ENCODE peak calls at places on chromosomes 6 and 20, in five cellular contexts. C is heart left ventricle, P is left lung, M is astrocyte, U is stomach. F is an unnamed sample.
A peak's percentile ranks its signal among the peaks of the same experiment; 100 is the strongest.

GRCh38 chr6:82955841-82956240 is 109.8 kb downstream of the UBE3D start:
- DNase-seq in M (peak; percentile 88), C (no peak), P (no peak), U (no peak), F (no peak)

GRCh38 chr20:21102691-21103311 is 3.4 kb downstream of the LINC00237 start:
- DNase-seq in P (peak; percentile 53), C (peak; percentile 35), M (no peak), U (peak; percentile 49), F (peak; percentile 80)

GRCh38 chr6:84492246-84493135 is 265.0 kb upstream of the CEP162 start:
- DNase-seq in C (no peak), M (no peak), U (no peak), P (no peak), F (no peak)

GRCh38 chr6:125746731-125747588 is 2.5 kb upstream of the HEY2 start:
- DNase-seq in M (peak; percentile 17), C (peak; percentile 83), P (peak; percentile 46), U (peak; percentile 60), F (peak; percentile 83)

GRCh38 chr20:46268131-46268611 is 40.1 kb downstream of the CDH22 start:
- DNase-seq in C (no peak), M (no peak), P (no peak), U (no peak), F (no peak)

GRCh38 chr6:16343593-16343992 is 105.2 kb downstream of the GMPR start:
- DNase-seq in P (no peak), M (peak; percentile 58), U (no peak), C (no peak), F (no peak)

GRCh38 chr6:106163966-106164877 is 78.1 kb downstream of the PRDM1 start:
- DNase-seq in C (no peak), U (no peak), P (peak; percentile 58), M (peak; percentile 83), F (no peak)

GRCh38 chr20:32168184-32168910 is 39.2 kb downstream of the PLAGL2 start:
- DNase-seq in M (peak; percentile 43), P (no peak), U (no peak), C (no peak), F (no peak)

GRCh38 chr6:140744648-140745320 is 1370.3 kb upstream of the CITED2 start:
- DNase-seq in U (peak; percentile 29), C (no peak), M (peak; percentile 79), P (no peak), F (peak; percentile 46)

GRCh38 chr6:7073810-7074525 is 33.8 kb upstream of the RREB1 start:
- DNase-seq in U (peak; percentile 46), P (peak; percentile 74), C (peak; percentile 22), M (no peak), F (peak; percentile 69)

GRCh38 chr20:34089655-34090324 is 22.3 kb downstream of the EIF2S2 start:
- DNase-seq in U (peak; percentile 43), C (peak; percentile 43), P (no peak), M (no peak), F (peak; percentile 34)

GRCh38 chr6:31831350-31832215 is 4.0 kb downstream of the HSPA1B start:
- DNase-seq in M (no peak), U (no peak), P (peak; percentile 50), C (no peak), F (peak; percentile 23)

GRCh38 chr6:167697316-167697715 is 129.4 kb upstream of the AFDN start:
- DNase-seq in P (peak; percentile 13), M (no peak), U (no peak), C (no peak), F (peak; percentile 60)

GRCh38 chr6:110875548-110876169 is 1.1 kb downstream of the AMD1 start:
- DNase-seq in U (peak; percentile 53), P (peak; percentile 45), M (no peak), C (peak; percentile 66), F (peak; percentile 84)

GRCh38 chr20:44593721-44594120 is 11.3 kb downstream of the PKIG start:
- DNase-seq in P (no peak), M (no peak), C (no peak), U (no peak), F (no peak)

GRCh38 chr6:137351890-137352289 is 132.7 kb upstream of the IFNGR1 start:
- DNase-seq in C (no peak), M (no peak), P (peak; percentile 38), U (no peak), F (no peak)

GRCh38 chr6:126180585-126180984 is 159.3 kb upstream of the CENPW start:
- DNase-seq in U (no peak), C (no peak), M (peak; percentile 98), P (no peak), F (no peak)

GRCh38 chr6:155310596-155310995 is 3.7 kb downstream of the TFB1M start:
- DNase-seq in C (no peak), M (peak; percentile 30), U (no peak), P (no peak), F (no peak)

GRCh38 chr6:154598403-154598802 is 87.9 kb upstream of the CNKSR3 start:
- DNase-seq in C (no peak), M (no peak), P (no peak), U (no peak), F (no peak)

GRCh38 chr20:47545499-47545898 is 43.8 kb downstream of the NCOA3 start:
- DNase-seq in U (no peak), P (no peak), M (no peak), C (no peak), F (no peak)

GRCh38 chr6:65646494-65647035 is 60.5 kb downstream of the EYS start:
- DNase-seq in C (no peak), M (no peak), P (no peak), U (no peak), F (no peak)

GRCh38 chr6:139250296-139251274 is 41.2 kb downstream of the TXLNB start:
- DNase-seq in M (no peak), U (peak; percentile 54), P (peak; percentile 61), C (peak; percentile 65), F (peak; percentile 74)

GRCh38 chr20:60352580-60352979 is 394.4 kb downstream of the CDH26 start:
- DNase-seq in M (no peak), C (no peak), U (no peak), P (no peak), F (no peak)

GRCh38 chr6:145315982-145316600 is 419.2 kb downstream of the EPM2A start:
- DNase-seq in U (no peak), P (no peak), M (no peak), C (no peak), F (no peak)

GRCh38 chr6:26416288-26416687 is 14.2 kb downstream of the BTN3A1 start:
- DNase-seq in M (no peak), U (no peak), C (no peak), P (no peak), F (no peak)

GRCh38 chr6:26473758-26474438 is 16.1 kb downstream of the BTN2A1 start:
- DNase-seq in U (peak; percentile 87), C (peak; percentile 84), P (peak; percentile 86), M (peak; percentile 95), F (peak; percentile 87)

GRCh38 chr6:75158176-75158575 is 47.7 kb downstream of the COL12A1 start:
- DNase-seq in U (no peak), M (no peak), P (no peak), C (no peak), F (no peak)

GRCh38 chr6:117550618-117551242 is 51.6 kb downstream of the GOPC start:
- DNase-seq in M (no peak), P (no peak), C (no peak), U (no peak), F (no peak)
- H3K4me1 ChIP-seq in M (peaks cover 47% of the 10 kb centered on the region), P (peaks cover 13% of the 10 kb centered on the region), C (no peaks in the 10 kb centered on the region), U (peaks cover 7% of the 10 kb centered on the region), F (no peaks in the 10 kb centered on the region)

DNA sequence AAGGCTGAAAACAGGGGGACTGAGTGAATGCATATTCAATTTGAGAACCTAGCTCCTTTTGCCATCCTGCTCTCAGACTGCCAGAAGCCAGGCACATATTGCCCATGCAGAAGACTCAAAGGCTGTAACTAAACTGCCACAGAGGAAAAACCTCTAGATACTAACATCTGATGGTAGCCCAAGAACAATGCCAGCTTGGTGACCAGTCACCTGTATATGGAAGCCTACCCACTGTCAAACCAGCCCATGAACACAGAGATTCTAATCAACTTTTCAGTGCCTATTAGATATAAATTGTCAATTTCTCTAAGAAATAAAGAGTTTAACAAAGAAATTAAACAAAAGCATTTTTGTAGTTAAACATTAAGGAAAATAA is 34.2 kb downstream of the GPR63 start:
- DNase-seq in M (no peak), P (no peak), C (no peak), U (no peak), F (no peak)
- H3K27ac ChIP-seq in M (no peak overlapping the region), P (no peak overlapping the region), C (no peak overlapping the region), U (no peak overlapping the region), F (no peak overlapping the region)

GRCh38 chr20:57686931-57687652 is 22.7 kb downstream of the PMEPA1 start:
- DNase-seq in U (peak; percentile 35), P (no peak), M (no peak), C (no peak), F (peak; percentile 24)
- H3K4me1 ChIP-seq in U (peaks cover 21% of the 10 kb centered on the region), P (peaks cover 4% of the 10 kb centered on the region), M (peaks cover 73% of the 10 kb centered on the region), C (no peaks in the 10 kb centered on the region), F (peaks cover 19% of the 10 kb centered on the region)

GRCh38 chr6:35599761-35600658 is 87.3 kb upstream of the TULP1 start:
- DNase-seq in M (no peak), P (no peak), C (no peak), U (no peak), F (no peak)

GRCh38 chr6:35602133-35602946 is 86.4 kb downstream of the FKBP5 start:
- DNase-seq in M (peak; percentile 66), P (no peak), U (no peak), C (no peak), F (no peak)

GRCh38 chr6:35601331-35602132 is 87.2 kb downstream of the FKBP5 start:
- DNase-seq in U (peak; percentile 55), P (no peak), C (peak; percentile 25), M (peak; percentile 87), F (no peak)

GRCh38 chr6:35603326-35604202 is 85.2 kb downstream of the FKBP5 start:
- DNase-seq in P (no peak), M (no peak), C (no peak), U (no peak), F (no peak)

GRCh38 chr6:35600659-35601125 is 88.0 kb upstream of the TULP1 start:
- DNase-seq in U (no peak), M (no peak), P (no peak), C (no peak), F (no peak)
- H3K27ac ChIP-seq in U (peak overlapping the region; percentile 96), M (peak overlapping the region; percentile 59), P (peak overlapping the region; percentile 82), C (peak overlapping the region; percentile 95), F (no peak overlapping the region)

DNA sequence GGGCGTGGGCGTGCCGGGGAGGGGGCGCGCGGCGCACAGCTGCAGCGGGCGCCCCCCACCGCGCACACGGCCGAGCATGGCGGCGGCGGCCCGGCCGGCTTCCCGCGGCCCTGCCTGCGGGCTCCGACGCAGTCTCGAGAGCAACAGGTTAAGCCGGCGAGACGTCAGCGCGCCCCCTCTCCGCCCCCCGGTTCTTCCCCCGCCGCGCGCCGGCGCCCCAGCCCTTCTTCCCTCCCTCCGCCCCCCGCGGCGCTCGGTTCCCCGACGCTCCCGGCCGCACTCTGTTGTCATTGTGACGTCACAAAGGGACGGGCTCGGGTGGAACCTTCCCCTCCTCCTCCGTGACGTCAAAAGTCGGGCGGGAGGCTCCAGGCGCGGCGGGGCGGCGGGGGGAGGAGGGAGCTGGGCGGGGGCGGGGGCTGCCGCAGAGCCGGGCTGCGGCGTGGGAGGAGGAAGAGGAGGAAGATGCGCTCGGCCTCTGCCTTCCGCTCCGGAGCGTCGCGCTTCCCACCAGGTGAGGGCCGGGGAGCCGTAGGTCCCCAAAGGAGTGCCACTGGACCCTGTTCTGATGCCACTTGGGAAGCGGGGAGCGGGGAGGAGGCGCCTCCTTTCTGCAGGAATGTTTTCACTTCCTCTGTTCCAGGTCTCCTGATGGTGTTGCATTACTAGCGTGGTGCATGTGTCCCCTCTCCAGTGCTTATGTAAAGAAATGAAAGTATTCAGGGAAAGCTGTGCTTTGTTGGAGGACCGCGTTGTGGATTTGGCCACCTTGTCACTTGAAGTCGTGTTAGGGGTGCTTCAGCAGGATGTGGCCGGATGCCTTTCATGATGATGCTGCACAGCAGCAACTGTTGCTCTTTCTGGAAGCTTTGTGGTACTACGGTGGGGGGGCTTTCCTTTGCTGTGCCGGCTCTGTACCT is 2.8 kb downstream of the JARID2 start:
- DNase-seq in U (peak; percentile 97), P (peak; percentile 98), M (peak; percentile 91), C (peak; percentile 98), F (peak; percentile 98)
- H3K4me1 ChIP-seq in U (peaks cover 39% of the 10 kb centered on the region), P (peaks cover 64% of the 10 kb centered on the region), M (peaks cover 9% of the 10 kb centered on the region), C (no peaks in the 10 kb centered on the region), F (peaks cover 2% of the 10 kb centered on the region)

F was measured in right cardiac atrium.